ENCODE peak calls at places on chromosome 20, in four cellular contexts. One of them, this sample, is unnamed.

GRCh38 chr20:41005361-41005729 is 23.3 kb upstream of the TOP1 start:
- DNase-seq in A549: peak
- DNase-seq in K562: no peak
- DNase-seq in GM12878: no peak
- DNase-seq in this sample: peak

GRCh38 chr20:51930775-51931174 is 128.5 kb upstream of the SALL4 start:
- DNase-seq in GM12878: no peak
- DNase-seq in A549: peak
- DNase-seq in K562: no peak
- DNase-seq in this sample: peak

GRCh38 chr20:50395258-50395729 is 114.9 kb upstream of the PTPN1 start:
- DNase-seq in A549: no peak
- DNase-seq in K562: no peak
- DNase-seq in GM12878: no peak
- DNase-seq in this sample: peak

GRCh38 chr20:58480455-58481356 is 34.5 kb downstream of the APCDD1L start:
- DNase-seq in GM12878: no peak
- DNase-seq in A549: no peak
- DNase-seq in K562: no peak
- DNase-seq in this sample: no peak

GRCh38 chr20:35546127-35546526 is 4.2 kb downstream of the ERGIC3 start:
- DNase-seq in GM12878: no peak
- DNase-seq in A549: no peak
- DNase-seq in K562: no peak
- DNase-seq in this sample: no peak

GRCh38 chr20:51440589-51440988 is 101.9 kb downstream of the NFATC2 start:
- DNase-seq in K562: no peak
- DNase-seq in GM12878: no peak
- DNase-seq in A549: no peak
- DNase-seq in this sample: no peak

GRCh38 chr20:34526466-34526865 is 10.2 kb downstream of the DYNLRB1 start:
- DNase-seq in K562: no peak
- DNase-seq in GM12878: no peak
- DNase-seq in A549: no peak
- DNase-seq in this sample: peak

GRCh38 chr20:56373942-56374341 is 15.2 kb downstream of the FAM210B start:
- DNase-seq in A549: peak
- DNase-seq in K562: no peak
- DNase-seq in GM12878: no peak
- DNase-seq in this sample: peak

GRCh38 chr20:1734269-1734858 is 76.8 kb upstream of the SIRPG start:
- DNase-seq in A549: peak
- DNase-seq in K562: no peak
- DNase-seq in GM12878: no peak
- DNase-seq in this sample: no peak

GRCh38 chr20:12305555-12305954 is 387.9 kb downstream of the BTBD3 start:
- DNase-seq in A549: no peak
- DNase-seq in GM12878: no peak
- DNase-seq in K562: no peak
- DNase-seq in this sample: no peak

GRCh38 chr20:52422574-52423463 is 231.2 kb upstream of the ZFP64 start:
- DNase-seq in A549: no peak
- DNase-seq in GM12878: no peak
- DNase-seq in K562: no peak
- DNase-seq in this sample: no peak

DNA sequence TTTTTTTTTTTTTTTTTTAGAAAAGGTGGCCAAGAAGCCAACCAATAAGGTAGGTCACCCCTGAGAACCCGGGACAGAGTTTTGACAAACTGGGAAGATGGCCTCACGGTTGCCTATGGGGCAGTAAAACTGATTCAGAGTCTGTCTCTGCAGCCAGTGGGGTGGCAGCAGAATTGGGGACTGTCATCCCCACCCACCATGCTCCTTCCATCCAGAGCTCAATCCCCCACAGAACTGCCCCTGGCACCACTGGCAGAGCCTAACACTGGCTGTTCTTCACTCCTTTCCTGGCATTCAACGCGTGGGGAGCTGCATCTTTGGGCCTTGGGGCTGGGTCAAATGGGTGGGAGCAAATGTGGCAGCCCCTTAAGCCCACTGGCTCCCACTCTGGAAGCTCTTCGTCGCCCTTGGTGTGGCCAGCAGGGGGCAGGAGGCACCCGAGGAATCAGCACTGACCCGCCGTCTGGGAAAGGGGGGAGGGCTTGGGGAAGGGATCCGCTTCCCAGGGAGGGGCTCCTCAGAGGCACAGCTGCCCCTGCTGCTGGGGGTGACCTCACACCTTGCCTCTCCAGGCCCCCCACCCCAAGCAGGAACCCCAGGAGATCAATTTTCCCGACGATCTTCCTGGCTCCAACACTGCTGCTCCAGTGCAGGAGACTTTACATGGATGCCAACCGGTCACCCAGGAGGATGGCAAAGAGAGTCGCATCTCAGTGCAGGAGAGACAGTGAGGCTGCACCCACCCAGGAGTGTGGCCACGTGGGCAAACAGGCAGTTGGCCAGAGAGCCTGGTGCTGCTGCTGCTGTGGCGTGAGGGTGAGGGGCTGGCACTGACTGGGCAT is 10.4 kb downstream of the CD40 start:
- DNase-seq in GM12878: no peak
- DNase-seq in A549: peak
- DNase-seq in K562: peak
- DNase-seq in this sample: no peak
- TF ChIP-seq SMC3 in GM12878: no peak
- TF ChIP-seq SMC3 in A549: peak
- TF ChIP-seq SMC3 in K562: peak
- TF ChIP-seq SMC3 in this sample: peak

DNA sequence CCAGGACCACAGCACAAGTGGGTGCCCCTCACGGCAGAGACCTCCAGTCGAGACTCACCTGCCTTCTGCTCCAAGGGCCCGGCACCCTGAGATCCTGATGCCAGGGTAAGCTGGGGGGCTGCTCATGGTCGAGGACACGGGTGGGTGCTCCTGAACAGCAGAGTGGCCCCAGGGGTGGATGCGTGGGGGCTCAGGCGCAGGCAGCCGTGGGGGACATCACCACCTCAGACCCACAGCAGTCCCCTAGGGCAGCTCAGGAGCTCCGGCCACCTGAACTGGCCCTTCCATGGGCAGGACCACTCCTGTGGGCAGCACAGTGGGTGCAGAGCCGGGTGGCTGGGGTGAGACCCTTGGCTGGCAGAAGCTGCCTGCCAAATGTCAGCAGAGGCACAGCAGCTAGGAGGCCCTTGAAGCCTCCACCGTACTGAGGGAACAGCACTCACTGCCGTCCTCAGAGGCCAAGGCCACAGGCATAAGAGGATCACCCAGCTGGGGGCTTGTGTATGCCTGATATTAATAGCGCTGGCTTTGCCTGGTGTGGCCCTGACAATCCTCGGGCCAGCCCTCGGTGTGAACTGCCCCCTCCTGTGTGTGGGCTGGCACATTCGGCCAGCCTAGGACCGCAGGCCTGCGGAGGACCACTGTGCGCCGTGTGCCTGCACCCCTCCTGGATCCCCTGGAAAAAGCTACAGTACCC is 5.4 kb downstream of the UCKL1 start:
- DNase-seq in K562: no peak
- DNase-seq in A549: no peak
- DNase-seq in GM12878: no peak
- DNase-seq in this sample: no peak
- TF ChIP-seq SMC3 in K562: no peak
- TF ChIP-seq SMC3 in A549: no peak
- TF ChIP-seq SMC3 in GM12878: no peak
- TF ChIP-seq SMC3 in this sample: no peak

DNA sequence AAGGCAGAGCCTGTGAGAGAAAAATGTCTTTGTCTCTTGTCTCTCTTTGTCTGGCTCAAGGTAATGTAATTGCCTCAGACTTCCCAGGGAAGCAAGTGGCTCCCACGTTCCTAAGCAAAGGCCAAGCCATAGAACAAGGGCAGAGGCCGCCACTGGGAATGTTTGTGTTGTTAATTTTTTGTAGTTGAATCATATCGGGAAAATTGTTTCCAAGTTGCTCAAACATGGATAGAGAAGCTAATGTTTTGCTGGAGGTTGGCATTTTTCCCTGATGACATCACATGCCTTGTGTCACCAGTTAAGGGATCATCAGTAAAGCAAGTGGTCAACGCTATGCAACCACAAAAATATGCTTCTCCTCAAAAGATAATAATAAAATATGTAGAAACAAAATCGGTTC is 211.5 kb upstream of the FOXA2 start:
- DNase-seq in A549: peak
- DNase-seq in K562: no peak
- DNase-seq in GM12878: no peak
- DNase-seq in this sample: peak
- TF ChIP-seq SMC3 in A549: peak
- TF ChIP-seq SMC3 in K562: no peak
- TF ChIP-seq SMC3 in GM12878: no peak
- TF ChIP-seq SMC3 in this sample: no peak

GRCh38 chr20:37914672-37915433 is 11.9 kb downstream of the VSTM2L start:
- DNase-seq in GM12878: no peak
- DNase-seq in K562: no peak
- DNase-seq in A549: no peak
- DNase-seq in this sample: no peak
- TF ChIP-seq SMC3 in GM12878: no peak
- TF ChIP-seq SMC3 in K562: no peak
- TF ChIP-seq SMC3 in A549: no peak
- TF ChIP-seq SMC3 in this sample: no peak

GRCh38 chr20:53678990-53679596 is 85.5 kb upstream of the ZNF217 start:
- DNase-seq in GM12878: no peak
- DNase-seq in A549: no peak
- DNase-seq in K562: no peak
- DNase-seq in this sample: peak
- TF ChIP-seq SMC3 in GM12878: no peak
- TF ChIP-seq SMC3 in A549: no peak
- TF ChIP-seq SMC3 in K562: no peak
- TF ChIP-seq SMC3 in this sample: no peak

DNA sequence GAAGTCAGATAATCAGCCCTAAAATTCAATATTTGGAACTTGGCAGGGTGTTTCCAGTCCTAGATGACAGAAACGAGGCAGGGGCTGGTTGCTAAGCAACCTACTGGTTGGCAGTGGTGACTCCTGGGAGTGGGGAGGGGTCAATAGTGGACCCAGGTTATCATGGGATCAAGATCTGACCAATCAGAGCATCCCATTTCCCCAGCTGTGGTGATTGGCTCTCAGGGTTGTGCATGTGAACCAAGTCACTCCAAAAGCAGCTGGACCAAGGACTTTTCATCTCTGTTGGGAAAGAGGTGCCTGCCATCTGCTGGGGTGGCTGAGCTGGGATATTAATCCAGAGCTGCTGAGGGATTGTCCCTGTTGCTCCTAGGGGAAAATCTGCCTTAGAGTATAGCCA is 253.4 kb downstream of the PREX1 start:
- DNase-seq in A549: peak
- DNase-seq in K562: no peak
- DNase-seq in GM12878: no peak
- DNase-seq in this sample: no peak
- TF ChIP-seq SMC3 in A549: no peak
- TF ChIP-seq SMC3 in K562: no peak
- TF ChIP-seq SMC3 in GM12878: no peak
- TF ChIP-seq SMC3 in this sample: no peak

GRCh38 chr20:37501940-37502339 is 19.1 kb upstream of the NNAT start:
- DNase-seq in K562: no peak
- DNase-seq in GM12878: no peak
- DNase-seq in A549: peak
- DNase-seq in this sample: no peak
- TF ChIP-seq SMC3 in K562: no peak
- TF ChIP-seq SMC3 in GM12878: no peak
- TF ChIP-seq SMC3 in A549: no peak
- TF ChIP-seq SMC3 in this sample: no peak

This sample was measured in IMR-90.